ENCODE peak calls at places on chromosomes 3 and 15, in seven cellular contexts. Y is IMR-90; W is neural progenitor cell; X is mesendoderm; L is HS-27A; T is activated CD8-positive, alpha-beta memory T cell treated with anti-CD3 and anti-CD28 coated beads, Interleukin-2, amount 50 U/mL, for 48 hours; R is psoas muscle. E is an unnamed sample.

GRCh38 chr15:78691167-78691872 is 50.3 kb upstream of the CHRNB4 start:
- DNase-seq in Y (no peak), W (no peak), X (peak), L (no peak), T (peak), R (no peak), E (no peak)

GRCh38 chr3:182979103-182979697 is 1.1 kb downstream of the DCUN1D1 start:
- DNase-seq in Y (peak), W (peak), X (no peak), L (no peak), T (no peak), R (no peak), E (no peak)

GRCh38 chr3:149342413-149343340 is 9.2 kb upstream of the TM4SF18 start:
- DNase-seq in Y (peak), W (no peak), X (no peak), L (no peak), T (no peak), R (no peak), E (no peak)

GRCh38 chr3:46987485-46988401 is 8.3 kb downstream of the NBEAL2 start:
- DNase-seq in Y (no peak), W (no peak), X (peak), L (no peak), T (peak), R (peak), E (peak)

GRCh38 chr3:170572665-170573253 is 13.1 kb downstream of the SLC7A14 start:
- DNase-seq in Y (peak), W (no peak), X (peak), L (peak), T (no peak), R (no peak), E (no peak)

GRCh38 chr3:4533489-4534443 is 40.6 kb downstream of the ITPR1 start:
- DNase-seq in Y (no peak), W (peak), X (peak), L (peak), T (no peak), R (no peak), E (peak)

GRCh38 chr3:148698190-148698806 is 595 bp downstream of the AGTR1 start:
- DNase-seq in Y (no peak), W (no peak), X (peak), L (no peak), T (no peak), R (peak), E (peak)

GRCh38 chr3:111980716-111981456 is 2.1 kb downstream of the ABHD10 start:
- DNase-seq in Y (no peak), W (no peak), X (no peak), L (no peak), T (no peak), R (no peak), E (no peak)

GRCh38 chr3:25782938-25783660 is at the start of gene NGLY1:
- DNase-seq in Y (peak), W (peak), X (peak), L (peak), T (peak), R (peak), E (peak)

GRCh38 chr3:72549819-72550581 is 298.2 kb downstream of the SHQ1 start:
- DNase-seq in Y (no peak), W (no peak), X (no peak), L (no peak), T (peak), R (no peak), E (no peak)

GRCh38 chr3:128942161-128942952 is 51.5 kb downstream of the CFAP92 start:
- DNase-seq in Y (no peak), W (no peak), X (no peak), L (no peak), T (no peak), R (no peak), E (no peak)

GRCh38 chr3:78863294-78864203 is 904.2 kb downstream of the ROBO1 start:
- DNase-seq in Y (no peak), W (no peak), X (peak), L (no peak), T (no peak), R (no peak), E (no peak)

GRCh38 chr15:58748787-58749531 is 548 bp downstream of the ADAM10 start:
- DNase-seq in Y (no peak), W (peak), X (peak), L (no peak), T (peak), R (peak), E (peak)

GRCh38 chr15:34217587-34218225 is 7.1 kb upstream of the EMC4 start:
- DNase-seq in Y (peak), W (no peak), X (no peak), L (no peak), T (no peak), R (no peak), E (no peak)

GRCh38 chr3:107985496-107985895 is 105.3 kb downstream of the CD47 start:
- DNase-seq in Y (no peak), W (no peak), X (no peak), L (no peak), T (peak), R (no peak), E (no peak)

GRCh38 chr3:14425574-14426304 is 23.3 kb downstream of the SLC6A6 start:
- DNase-seq in Y (no peak), W (no peak), X (no peak), L (no peak), T (no peak), R (no peak), E (no peak)

GRCh38 chr3:104273046-104273649 is 1093.6 kb upstream of the ALCAM start:
- DNase-seq in Y (peak), W (peak), X (peak), L (no peak), T (no peak), R (no peak), E (peak)

GRCh38 chr3:150844484-150844883 is 60.8 kb downstream of the MINDY4B start:
- DNase-seq in Y (no peak), W (no peak), X (no peak), L (no peak), T (no peak), R (no peak), E (no peak)

GRCh38 chr3:131995936-131996335 is 38.9 kb downstream of the CPNE4 start:
- DNase-seq in Y (no peak), W (no peak), X (no peak), L (no peak), T (no peak), R (no peak), E (no peak)

GRCh38 chr15:75672111-75672602 is 24.4 kb downstream of the SNX33 start:
- DNase-seq in Y (no peak), W (no peak), X (no peak), L (no peak), T (no peak), R (no peak), E (no peak)

GRCh38 chr3:129603561-129603942 is 2.9 kb downstream of the PLXND1 start:
- DNase-seq in Y (no peak), W (no peak), X (no peak), L (no peak), T (no peak), R (no peak), E (no peak)

GRCh38 chr3:134476977-134477376 is 8.8 kb downstream of the ANAPC13 start:
- DNase-seq in Y (no peak), W (no peak), X (no peak), L (no peak), T (no peak), R (peak), E (no peak)

GRCh38 chr3:127044996-127045395 is 62.1 kb downstream of the PLXNA1 start:
- DNase-seq in Y (peak), W (peak), X (peak), L (no peak), T (no peak), R (peak), E (peak)

GRCh38 chr3:27943106-27943505 is 221.0 kb upstream of the EOMES start:
- DNase-seq in Y (no peak), W (peak), X (peak), L (no peak), T (no peak), R (no peak), E (peak)

GRCh38 chr3:172622916-172623700 is 87.8 kb downstream of the NCEH1 start:
- DNase-seq in Y (peak), W (peak), X (no peak), L (no peak), T (no peak), R (no peak), E (peak)